ENCODE peak calls at places on chromosomes 3 and 15, in nine cellular contexts. One of them, this sample, is unnamed.

GRCh38 chr15:73930371-73930770 is 4.1 kb downstream of the LOXL1 start:
- DNase-seq in SJSA1: no peak
- DNase-seq in PC-9: no peak
- DNase-seq in fibroblast of lung: peak
- DNase-seq in RWPE1: no peak
- DNase-seq in neural progenitor cell: no peak
- DNase-seq in cardiac muscle cell: peak
- DNase-seq in CD8-positive, alpha-beta T cell: no peak
- DNase-seq in transverse colon: no peak
- DNase-seq in this sample: no peak

GRCh38 chr3:64454179-64454578 is 228.9 kb upstream of the PRICKLE2 start:
- DNase-seq in SJSA1: no peak
- DNase-seq in PC-9: no peak
- DNase-seq in fibroblast of lung: peak
- DNase-seq in RWPE1: peak
- DNase-seq in neural progenitor cell: no peak
- DNase-seq in cardiac muscle cell: peak
- DNase-seq in CD8-positive, alpha-beta T cell: no peak
- DNase-seq in transverse colon: no peak
- DNase-seq in this sample: no peak

GRCh38 chr3:98513136-98513535 is 9.6 kb downstream of the CLDND1 start:
- DNase-seq in SJSA1: no peak
- DNase-seq in PC-9: peak
- DNase-seq in fibroblast of lung: peak
- DNase-seq in RWPE1: peak
- DNase-seq in neural progenitor cell: no peak
- DNase-seq in cardiac muscle cell: peak
- DNase-seq in CD8-positive, alpha-beta T cell: no peak
- DNase-seq in transverse colon: no peak
- DNase-seq in this sample: no peak

GRCh38 chr15:70569718-70570231 is 193.6 kb downstream of the UACA start:
- DNase-seq in SJSA1: peak
- DNase-seq in PC-9: peak
- DNase-seq in fibroblast of lung: no peak
- DNase-seq in RWPE1: peak
- DNase-seq in neural progenitor cell: no peak
- DNase-seq in cardiac muscle cell: peak
- DNase-seq in CD8-positive, alpha-beta T cell: no peak
- DNase-seq in transverse colon: no peak
- DNase-seq in this sample: no peak

GRCh38 chr3:59777559-59778178 is 727.8 kb upstream of the CFAP20DC start:
- DNase-seq in SJSA1: no peak
- DNase-seq in PC-9: no peak
- DNase-seq in fibroblast of lung: no peak
- DNase-seq in RWPE1: no peak
- DNase-seq in neural progenitor cell: no peak
- DNase-seq in cardiac muscle cell: no peak
- DNase-seq in CD8-positive, alpha-beta T cell: no peak
- DNase-seq in transverse colon: no peak
- DNase-seq in this sample: no peak

GRCh38 chr3:150567328-150567727 is 20.7 kb downstream of the EIF2A start:
- DNase-seq in SJSA1: no peak
- DNase-seq in PC-9: no peak
- DNase-seq in fibroblast of lung: no peak
- DNase-seq in RWPE1: no peak
- DNase-seq in neural progenitor cell: no peak
- DNase-seq in cardiac muscle cell: no peak
- DNase-seq in CD8-positive, alpha-beta T cell: no peak
- DNase-seq in transverse colon: no peak
- DNase-seq in this sample: no peak

GRCh38 chr3:106183762-106184391 is 315.1 kb upstream of the CBLB start:
- DNase-seq in SJSA1: no peak
- DNase-seq in PC-9: peak
- DNase-seq in fibroblast of lung: peak
- DNase-seq in RWPE1: peak
- DNase-seq in neural progenitor cell: no peak
- DNase-seq in cardiac muscle cell: peak
- DNase-seq in CD8-positive, alpha-beta T cell: no peak
- DNase-seq in transverse colon: no peak
- DNase-seq in this sample: no peak

GRCh38 chr3:152400912-152401311 is 132.2 kb downstream of the MBNL1 start:
- DNase-seq in SJSA1: peak
- DNase-seq in PC-9: no peak
- DNase-seq in fibroblast of lung: peak
- DNase-seq in RWPE1: no peak
- DNase-seq in neural progenitor cell: no peak
- DNase-seq in cardiac muscle cell: no peak
- DNase-seq in CD8-positive, alpha-beta T cell: no peak
- DNase-seq in transverse colon: no peak
- DNase-seq in this sample: no peak

GRCh38 chr15:58684751-58685150 is 64.8 kb downstream of the ADAM10 start:
- DNase-seq in SJSA1: no peak
- DNase-seq in PC-9: no peak
- DNase-seq in fibroblast of lung: no peak
- DNase-seq in RWPE1: no peak
- DNase-seq in neural progenitor cell: no peak
- DNase-seq in cardiac muscle cell: no peak
- DNase-seq in CD8-positive, alpha-beta T cell: no peak
- DNase-seq in transverse colon: no peak
- DNase-seq in this sample: no peak

GRCh38 chr3:81435050-81435449 is 326.4 kb downstream of the GBE1 start:
- DNase-seq in SJSA1: no peak
- DNase-seq in PC-9: no peak
- DNase-seq in fibroblast of lung: no peak
- DNase-seq in RWPE1: no peak
- DNase-seq in neural progenitor cell: no peak
- DNase-seq in cardiac muscle cell: peak
- DNase-seq in CD8-positive, alpha-beta T cell: no peak
- DNase-seq in transverse colon: no peak
- DNase-seq in this sample: no peak

GRCh38 chr15:101538177-101538576 is 48.7 kb upstream of the PCSK6 start:
- DNase-seq in SJSA1: peak
- DNase-seq in PC-9: no peak
- DNase-seq in fibroblast of lung: no peak
- DNase-seq in RWPE1: no peak
- DNase-seq in neural progenitor cell: no peak
- DNase-seq in cardiac muscle cell: no peak
- DNase-seq in CD8-positive, alpha-beta T cell: peak
- DNase-seq in transverse colon: no peak
- DNase-seq in this sample: no peak

GRCh38 chr3:11847607-11848006 is 922 bp upstream of the TAMM41 start:
- DNase-seq in SJSA1: no peak
- DNase-seq in PC-9: no peak
- DNase-seq in fibroblast of lung: no peak
- DNase-seq in RWPE1: no peak
- DNase-seq in neural progenitor cell: no peak
- DNase-seq in cardiac muscle cell: no peak
- DNase-seq in CD8-positive, alpha-beta T cell: no peak
- DNase-seq in transverse colon: no peak
- DNase-seq in this sample: no peak

GRCh38 chr15:75697523-75698398 is 14.9 kb downstream of the CSPG4 start:
- DNase-seq in SJSA1: no peak
- DNase-seq in PC-9: no peak
- DNase-seq in fibroblast of lung: no peak
- DNase-seq in RWPE1: no peak
- DNase-seq in neural progenitor cell: no peak
- DNase-seq in cardiac muscle cell: peak
- DNase-seq in CD8-positive, alpha-beta T cell: no peak
- DNase-seq in transverse colon: peak
- DNase-seq in this sample: no peak

GRCh38 chr3:64440498-64440897 is 215.2 kb upstream of the PRICKLE2 start:
- DNase-seq in SJSA1: no peak
- DNase-seq in PC-9: peak
- DNase-seq in fibroblast of lung: peak
- DNase-seq in RWPE1: peak
- DNase-seq in neural progenitor cell: no peak
- DNase-seq in cardiac muscle cell: peak
- DNase-seq in CD8-positive, alpha-beta T cell: no peak
- DNase-seq in transverse colon: no peak
- DNase-seq in this sample: peak

GRCh38 chr3:14534379-14535191 is 5.6 kb downstream of the GRIP2 start:
- DNase-seq in SJSA1: no peak
- DNase-seq in PC-9: no peak
- DNase-seq in fibroblast of lung: no peak
- DNase-seq in RWPE1: no peak
- DNase-seq in neural progenitor cell: peak
- DNase-seq in cardiac muscle cell: no peak
- DNase-seq in CD8-positive, alpha-beta T cell: no peak
- DNase-seq in transverse colon: no peak
- DNase-seq in this sample: no peak

GRCh38 chr3:168091961-168092360 is 3.8 kb downstream of the GOLIM4 start:
- DNase-seq in SJSA1: no peak
- DNase-seq in PC-9: no peak
- DNase-seq in fibroblast of lung: no peak
- DNase-seq in RWPE1: no peak
- DNase-seq in neural progenitor cell: peak
- DNase-seq in cardiac muscle cell: no peak
- DNase-seq in CD8-positive, alpha-beta T cell: no peak
- DNase-seq in transverse colon: no peak
- DNase-seq in this sample: no peak

GRCh38 chr3:42666022-42666421 is 12.5 kb downstream of the ZBTB47 start:
- DNase-seq in SJSA1: no peak
- DNase-seq in PC-9: no peak
- DNase-seq in fibroblast of lung: no peak
- DNase-seq in RWPE1: no peak
- DNase-seq in neural progenitor cell: no peak
- DNase-seq in cardiac muscle cell: no peak
- DNase-seq in CD8-positive, alpha-beta T cell: no peak
- DNase-seq in transverse colon: no peak
- DNase-seq in this sample: no peak

GRCh38 chr3:122357828-122358617 is 25.0 kb downstream of the MIX23 start:
- DNase-seq in SJSA1: no peak
- DNase-seq in PC-9: no peak
- DNase-seq in fibroblast of lung: no peak
- DNase-seq in RWPE1: no peak
- DNase-seq in neural progenitor cell: no peak
- DNase-seq in cardiac muscle cell: no peak
- DNase-seq in CD8-positive, alpha-beta T cell: no peak
- DNase-seq in transverse colon: no peak
- DNase-seq in this sample: no peak

GRCh38 chr3:105137911-105138310 is 228.8 kb upstream of the ALCAM start:
- DNase-seq in SJSA1: no peak
- DNase-seq in PC-9: no peak
- DNase-seq in fibroblast of lung: no peak
- DNase-seq in RWPE1: no peak
- DNase-seq in neural progenitor cell: no peak
- DNase-seq in cardiac muscle cell: no peak
- DNase-seq in CD8-positive, alpha-beta T cell: no peak
- DNase-seq in transverse colon: no peak
- DNase-seq in this sample: no peak

GRCh38 chr15:93072011-93072410 is 17.0 kb downstream of the RGMA start:
- DNase-seq in SJSA1: no peak
- DNase-seq in PC-9: no peak
- DNase-seq in fibroblast of lung: peak
- DNase-seq in RWPE1: no peak
- DNase-seq in neural progenitor cell: peak
- DNase-seq in cardiac muscle cell: peak
- DNase-seq in CD8-positive, alpha-beta T cell: no peak
- DNase-seq in transverse colon: no peak
- DNase-seq in this sample: no peak
- H3K27ac ChIP-seq in SJSA1: peak
- H3K27ac ChIP-seq in PC-9: no peak
- H3K27ac ChIP-seq in fibroblast of lung: no peak
- H3K27ac ChIP-seq in RWPE1: no peak
- H3K27ac ChIP-seq in neural progenitor cell: peak
- H3K27ac ChIP-seq in cardiac muscle cell: no peak
- H3K27ac ChIP-seq in CD8-positive, alpha-beta T cell: no peak
- H3K27ac ChIP-seq in transverse colon: peak
- H3K27ac ChIP-seq in this sample: no peak

DNA sequence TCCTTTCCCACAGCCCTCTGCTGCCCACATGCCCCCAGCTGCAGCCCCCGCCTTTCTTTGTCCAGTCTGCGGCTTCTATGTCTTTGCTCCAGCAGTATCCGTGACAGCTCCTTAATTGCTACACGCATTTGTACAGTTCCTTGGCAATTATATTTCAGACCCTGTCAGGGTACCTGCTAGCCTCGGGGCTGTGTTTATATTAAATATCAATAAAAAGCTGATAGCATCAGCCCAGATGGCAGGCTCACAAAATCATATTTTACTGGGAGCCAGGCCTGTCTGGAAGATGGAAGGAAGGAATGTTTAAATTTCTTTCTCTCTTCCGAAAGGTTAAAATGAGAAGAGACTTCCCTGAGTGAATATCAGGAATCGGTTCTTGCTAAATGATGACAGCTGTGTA is 378.3 kb downstream of the LRTM1 start:
- DNase-seq in SJSA1: no peak
- DNase-seq in PC-9: no peak
- DNase-seq in fibroblast of lung: no peak
- DNase-seq in RWPE1: no peak
- DNase-seq in neural progenitor cell: no peak
- DNase-seq in cardiac muscle cell: no peak
- DNase-seq in CD8-positive, alpha-beta T cell: no peak
- DNase-seq in transverse colon: no peak
- DNase-seq in this sample: no peak
- H3K27ac ChIP-seq in SJSA1: no peak
- H3K27ac ChIP-seq in PC-9: no peak
- H3K27ac ChIP-seq in fibroblast of lung: no peak
- H3K27ac ChIP-seq in RWPE1: no peak
- H3K27ac ChIP-seq in neural progenitor cell: no peak
- H3K27ac ChIP-seq in cardiac muscle cell: no peak
- H3K27ac ChIP-seq in CD8-positive, alpha-beta T cell: no peak
- H3K27ac ChIP-seq in transverse colon: no peak
- H3K27ac ChIP-seq in this sample: no peak

DNA sequence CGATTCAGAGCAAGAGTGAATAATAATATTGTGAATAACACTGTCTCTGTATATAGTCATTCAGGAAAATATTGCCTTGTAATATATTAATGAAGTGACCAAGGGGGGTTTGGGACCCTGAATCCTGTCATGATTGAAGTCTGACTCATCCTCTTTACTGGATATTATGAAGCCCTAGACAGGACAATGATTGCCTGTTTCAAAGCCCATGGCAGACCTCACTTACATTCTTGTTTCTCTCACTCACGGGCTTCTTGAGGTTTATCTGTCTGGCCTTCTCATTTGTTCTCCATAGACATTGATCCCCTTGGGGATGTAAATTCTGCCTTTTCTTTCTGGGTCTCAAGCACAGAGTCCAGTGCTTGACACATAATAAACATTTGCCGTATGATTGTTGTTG is 449.3 kb upstream of the THRB start:
- DNase-seq in SJSA1: no peak
- DNase-seq in PC-9: no peak
- DNase-seq in fibroblast of lung: no peak
- DNase-seq in RWPE1: no peak
- DNase-seq in neural progenitor cell: no peak
- DNase-seq in cardiac muscle cell: no peak
- DNase-seq in CD8-positive, alpha-beta T cell: no peak
- DNase-seq in transverse colon: no peak
- DNase-seq in this sample: no peak
- H3K27ac ChIP-seq in SJSA1: no peak
- H3K27ac ChIP-seq in PC-9: no peak
- H3K27ac ChIP-seq in fibroblast of lung: no peak
- H3K27ac ChIP-seq in RWPE1: no peak
- H3K27ac ChIP-seq in neural progenitor cell: no peak
- H3K27ac ChIP-seq in cardiac muscle cell: no peak
- H3K27ac ChIP-seq in CD8-positive, alpha-beta T cell: no peak
- H3K27ac ChIP-seq in transverse colon: no peak
- H3K27ac ChIP-seq in this sample: no peak

DNA sequence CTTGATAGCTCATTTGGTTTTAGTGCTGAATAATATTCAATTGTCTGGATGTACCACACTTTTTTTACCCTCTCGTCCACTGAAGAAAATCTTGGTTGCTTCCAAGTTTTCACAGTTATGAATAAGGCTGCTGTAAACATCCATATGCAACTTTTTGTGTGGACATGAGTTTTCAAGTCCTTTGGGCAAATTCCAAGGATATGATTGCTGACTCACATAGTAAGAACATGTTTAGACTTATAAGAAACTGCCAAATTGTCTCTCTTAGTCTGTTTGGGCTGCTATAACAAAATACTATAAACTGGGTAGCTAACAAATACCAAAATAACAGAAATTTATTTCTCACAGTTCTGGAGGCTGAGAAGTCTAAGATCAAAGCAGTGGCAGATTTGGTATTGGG is 59.5 kb upstream of the TNFSF10 start:
- DNase-seq in SJSA1: no peak
- DNase-seq in PC-9: no peak
- DNase-seq in fibroblast of lung: peak
- DNase-seq in RWPE1: peak
- DNase-seq in neural progenitor cell: no peak
- DNase-seq in cardiac muscle cell: peak
- DNase-seq in CD8-positive, alpha-beta T cell: no peak
- DNase-seq in transverse colon: no peak
- DNase-seq in this sample: no peak
- H3K27ac ChIP-seq in SJSA1: no peak
- H3K27ac ChIP-seq in PC-9: no peak
- H3K27ac ChIP-seq in fibroblast of lung: no peak
- H3K27ac ChIP-seq in RWPE1: no peak
- H3K27ac ChIP-seq in neural progenitor cell: no peak
- H3K27ac ChIP-seq in cardiac muscle cell: no peak
- H3K27ac ChIP-seq in CD8-positive, alpha-beta T cell: no peak
- H3K27ac ChIP-seq in transverse colon: no peak
- H3K27ac ChIP-seq in this sample: no peak